ENCODE peak calls at places on chromosome 3, in nine cellular contexts. H, N, A, P, V, U, L, B and O are unnamed samples.

GRCh38 chr3:47340866-47341265 is 40.0 kb upstream of the PTPN23 start:
- DNase-seq in H (no peak), V (no peak), B (no peak), P (no peak), L (no peak), A (no peak), U (no peak), N (no peak), O (no peak)

GRCh38 chr3:126982125-126982521 is 792 bp upstream of the PLXNA1 start:
- DNase-seq in B (peak), U (no peak), A (peak), N (no peak), P (peak), H (peak), V (peak), L (no peak), O (no peak)

GRCh38 chr3:184300377-184300717 is 1.3 kb downstream of the PSMD2 start:
- DNase-seq in B (peak), N (no peak), A (no peak), V (no peak), H (no peak), P (peak), L (no peak), U (no peak), O (no peak)

GRCh38 chr3:4515896-4516295 is 22.7 kb downstream of the ITPR1 start:
- DNase-seq in P (no peak), H (no peak), B (no peak), V (no peak), L (no peak), U (no peak), A (no peak), N (no peak), O (no peak)

GRCh38 chr3:177282028-177282655 is 84.9 kb upstream of the TBL1XR1 start:
- DNase-seq in H (no peak), P (no peak), N (no peak), A (no peak), B (no peak), U (no peak), L (no peak), V (no peak), O (no peak)

GRCh38 chr3:13072239-13073041 is 789 bp downstream of the IQSEC1 start:
- DNase-seq in V (peak), B (no peak), L (no peak), H (peak), U (no peak), P (peak), N (no peak), A (no peak), O (no peak)

GRCh38 chr3:9398715-9399708 is 1.6 kb downstream of the SETD5 start:
- DNase-seq in V (no peak), L (no peak), H (peak), N (no peak), U (peak), A (no peak), P (peak), B (peak), O (no peak)

GRCh38 chr3:88203537-88204143 is 53.9 kb downstream of the C3orf38 start:
- DNase-seq in H (peak), U (peak), B (peak), N (peak), A (peak), L (peak), P (peak), V (peak), O (peak)

GRCh38 chr3:48433472-48434118 is 3.7 kb upstream of the PLXNB1 start:
- DNase-seq in L (no peak), A (no peak), B (no peak), H (no peak), P (peak), V (no peak), U (peak), N (no peak), O (no peak)

GRCh38 chr3:58536501-58537411 is at the start of gene ACOX2:
- DNase-seq in B (peak), N (no peak), H (no peak), V (no peak), P (peak), U (peak), L (peak), A (no peak), O (no peak)

GRCh38 chr3:42876401-42876800 is 722 bp upstream of the CYP8B1 start:
- DNase-seq in U (no peak), B (no peak), A (no peak), V (no peak), H (no peak), N (no peak), P (no peak), L (no peak), O (no peak)

GRCh38 chr3:155995525-155996370 is 124.6 kb upstream of the KCNAB1 start:
- DNase-seq in P (peak), A (no peak), B (peak), L (peak), U (peak), N (no peak), V (no peak), H (peak), O (no peak)

GRCh38 chr3:197260491-197261163 is 37.8 kb downstream of the DLG1 start:
- DNase-seq in B (no peak), U (no peak), H (no peak), L (no peak), V (no peak), N (no peak), P (no peak), A (no peak), O (no peak)

GRCh38 chr3:158532099-158532734 is 38.8 kb upstream of the MLF1 start:
- DNase-seq in P (peak), V (no peak), B (peak), A (no peak), N (no peak), U (peak), L (no peak), H (peak), O (peak)

GRCh38 chr3:105618561-105618960 is 250.3 kb downstream of the CBLB start:
- DNase-seq in A (no peak), L (no peak), H (no peak), N (no peak), P (peak), U (no peak), B (no peak), V (no peak), O (no peak)

GRCh38 chr3:66195347-66195783 is 25.4 kb upstream of the SLC25A26 start:
- DNase-seq in V (no peak), P (peak), L (peak), A (peak), N (no peak), U (peak), H (peak), B (peak), O (peak)

GRCh38 chr3:53109190-53109589 is 21.0 kb downstream of the RFT1 start:
- DNase-seq in L (peak), V (no peak), A (no peak), U (peak), P (peak), H (no peak), B (peak), N (no peak), O (peak)

GRCh38 chr3:196677353-196677752 is 34.7 kb downstream of the CEP19 start:
- DNase-seq in A (no peak), L (no peak), P (no peak), N (peak), V (no peak), U (no peak), B (no peak), H (no peak), O (no peak)

GRCh38 chr3:155428558-155428957 is 135.1 kb upstream of the STRIT1 start:
- DNase-seq in V (no peak), P (peak), B (peak), H (no peak), U (no peak), L (peak), N (no peak), A (no peak), O (no peak)

GRCh38 chr3:73409405-73409804 is 215.3 kb downstream of the PDZRN3 start:
- DNase-seq in L (peak), A (no peak), U (peak), P (peak), N (no peak), V (no peak), B (peak), H (no peak), O (no peak)

GRCh38 chr3:71075481-71075880 is 508.0 kb downstream of the FOXP1 start:
- DNase-seq in P (peak), N (no peak), H (no peak), V (no peak), U (no peak), L (no peak), A (no peak), B (no peak), O (no peak)

GRCh38 chr3:100260081-100260684 is 609 bp upstream of the TBC1D23 start:
- DNase-seq in N (no peak), P (peak), H (peak), U (peak), L (no peak), V (no peak), B (peak), A (no peak), O (no peak)

GRCh38 chr3:186097663-186098451 is 11.0 kb downstream of the ETV5 start:
- DNase-seq in B (peak), H (peak), A (peak), U (peak), V (no peak), P (peak), N (no peak), L (no peak), O (peak)

GRCh38 chr3:69866988-69867720 is 127.9 kb downstream of the MITF start:
- DNase-seq in B (peak), A (no peak), V (no peak), H (no peak), U (no peak), L (no peak), N (no peak), P (peak), O (peak)

GRCh38 chr3:73719413-73719831 is 94.7 kb upstream of the PDZRN3 start:
- DNase-seq in B (peak), V (no peak), L (no peak), H (no peak), N (no peak), A (no peak), P (peak), U (peak), O (no peak)

GRCh38 chr3:54122802-54123537 is 618 bp downstream of the CACNA2D3 start:
- DNase-seq in H (peak), B (no peak), V (no peak), L (no peak), P (no peak), U (no peak), N (no peak), A (peak), O (no peak)
- H3K4me3 ChIP-seq in H (peak), B (no peak), V (no peak), L (no peak), P (no peak), U (peak), N (peak), A (peak), O (peak)

GRCh38 chr3:23051240-23052140 is 151.6 kb upstream of the UBE2E2 start:
- DNase-seq in P (no peak), V (no peak), A (no peak), B (no peak), L (no peak), H (no peak), U (no peak), N (no peak), O (no peak)

GRCh38 chr3:23055733-23056376 is 147.3 kb upstream of the UBE2E2 start:
- DNase-seq in B (peak), V (no peak), L (peak), H (no peak), N (no peak), A (no peak), P (peak), U (peak), O (peak)

GRCh38 chr3:23046536-23046935 is 156.6 kb upstream of the UBE2E2 start:
- DNase-seq in P (no peak), A (no peak), H (no peak), U (no peak), B (no peak), L (no peak), V (no peak), N (no peak), O (no peak)

DNA sequence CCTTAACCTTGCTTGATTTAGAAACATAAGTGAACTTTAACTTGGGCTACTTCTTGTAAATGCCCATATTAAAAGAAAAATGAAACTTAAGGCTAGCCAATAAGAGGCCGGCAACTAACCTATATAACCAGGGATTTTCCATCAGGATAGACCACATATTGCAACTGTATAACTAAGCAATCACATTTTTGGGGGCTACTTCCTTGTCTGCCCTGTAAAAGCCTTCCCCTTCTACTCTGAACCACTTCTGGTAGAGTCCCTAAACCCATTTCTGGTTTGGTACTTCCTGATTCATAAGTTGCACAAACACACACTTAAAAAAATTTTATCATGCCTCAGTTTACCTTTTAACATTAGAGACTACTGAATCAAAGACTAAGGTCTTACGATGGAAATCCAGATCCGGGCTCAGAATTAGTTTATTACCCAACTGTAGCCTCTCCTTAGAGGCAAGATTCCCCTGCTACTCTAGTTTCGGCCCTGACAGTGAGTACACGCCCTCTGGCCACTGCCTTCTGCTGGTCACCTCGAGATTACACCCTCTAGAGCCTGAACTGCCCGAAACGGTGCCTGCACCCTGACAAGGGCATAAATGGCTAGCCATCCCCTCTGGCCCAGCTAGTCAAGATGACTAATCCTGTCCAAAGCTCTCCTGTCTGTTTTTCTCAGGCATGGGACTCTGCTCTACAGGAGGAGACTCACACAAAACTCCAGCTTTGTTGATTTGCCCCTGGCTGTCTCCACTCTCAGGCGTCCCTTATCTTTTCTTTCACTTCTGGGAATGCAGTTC is 150.7 kb upstream of the UBE2E2 start:
- DNase-seq in V (no peak), N (no peak), B (no peak), L (no peak), P (peak), H (peak), A (no peak), U (no peak), O (no peak)
- TF ChIP-seq CTCF in V (no peak), N (no peak), B (peak), L (no peak), P (no peak), H (peak), A (peak), U (no peak), O (no peak)

GRCh38 chr3:172517859-172518466 is 5.3 kb downstream of the TNFSF10 start:
- DNase-seq in V (no peak), L (no peak), U (no peak), H (no peak), N (no peak), B (no peak), A (no peak), P (no peak), O (no peak)
- H3K4me3 ChIP-seq in V (no peak), L (no peak), U (no peak), H (no peak), N (no peak), B (no peak), A (no peak), P (no peak), O (peak)

DNA sequence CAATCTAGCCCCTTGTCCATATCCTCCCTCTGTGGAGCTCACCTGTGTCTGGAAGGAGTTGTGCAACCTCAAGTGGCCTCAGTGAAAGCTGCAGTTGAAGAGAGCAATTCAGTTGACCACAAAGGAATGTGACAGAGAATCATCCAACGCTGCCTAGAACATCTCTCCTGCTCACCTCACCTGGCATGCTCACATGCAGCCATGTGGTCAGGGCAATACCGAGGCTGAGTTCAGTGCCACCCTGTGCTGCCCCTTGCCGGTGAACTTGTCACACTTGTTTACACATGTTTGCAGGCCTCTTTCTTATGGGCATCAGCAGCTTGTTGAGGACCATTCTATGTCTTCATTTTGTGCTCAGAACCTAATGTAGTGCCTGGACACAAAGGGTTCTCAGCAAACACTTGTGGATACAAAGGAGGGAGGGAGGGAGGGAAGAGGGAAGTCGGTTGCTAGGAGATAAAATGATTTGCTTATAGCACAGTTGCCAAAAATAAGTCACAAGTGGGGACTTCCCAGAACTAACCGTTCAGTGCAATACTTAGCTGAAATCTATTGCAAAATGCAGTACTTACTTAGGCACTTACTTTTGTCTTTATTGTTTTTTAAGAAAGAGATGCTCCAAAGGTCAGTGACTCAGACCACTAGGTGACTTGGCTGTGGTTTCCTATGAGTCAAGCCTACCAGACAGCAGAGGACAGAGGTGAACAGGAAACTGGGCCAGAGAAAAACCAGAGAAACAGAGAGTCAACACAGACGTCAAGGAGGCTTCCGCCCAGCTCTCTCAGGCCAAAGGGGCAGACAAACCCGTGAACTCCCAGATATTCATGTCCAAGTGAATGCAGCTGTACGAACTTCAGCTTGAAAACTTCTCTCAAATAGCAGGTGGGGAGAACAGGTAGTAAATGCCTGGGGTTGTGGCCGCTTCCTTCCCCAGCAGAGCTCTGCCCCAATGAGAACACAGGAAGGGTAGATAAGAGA is 227.8 kb upstream of the CTNNB1 start:
- DNase-seq in H (no peak), L (peak), V (peak), U (peak), A (no peak), B (peak), N (no peak), P (peak), O (peak)
- TF ChIP-seq CTCF in H (no peak), L (no peak), V (peak), U (no peak), A (no peak), B (peak), N (peak), P (no peak), O (no peak)